ENCODE peak calls at places on chromosomes 3 and 15, in ten cellular contexts. Z is CD4-positive, alpha-beta memory T cell; T is heart right ventricle; B is SJCRH30; V is CD8-positive, alpha-beta memory T cell; L is Caco-2; P is NT2/D1; O is right cardiac atrium; K is fibroblast of lung; C is H9. M is an unnamed sample. For H3K4me1, the result is how much of the 10 kb centered on the place peaks cover.

GRCh38 chr15:58465070-58465469 is 33.3 kb downstream of the LIPC start:
- DNase-seq in T (no peak), O (no peak), K (no peak), C (no peak), V (no peak), L (no peak), B (no peak), P (no peak), Z (no peak), M (no peak)

GRCh38 chr3:187112934-187113793 is 26.1 kb downstream of the RPL39L start:
- DNase-seq in O (no peak), K (peak), Z (peak), C (no peak), P (no peak), T (no peak), B (no peak), L (no peak), V (peak), M (no peak)

GRCh38 chr15:37789881-37790280 is 144.6 kb upstream of the TMCO5A start:
- DNase-seq in T (no peak), K (peak), V (no peak), P (no peak), L (no peak), Z (no peak), B (no peak), O (no peak), C (no peak), M (no peak)

GRCh38 chr3:49924683-49925082 is 4.9 kb downstream of the MON1A start:
- DNase-seq in L (no peak), T (no peak), O (no peak), C (no peak), B (no peak), P (no peak), Z (no peak), V (no peak), K (peak), M (no peak)

GRCh38 chr3:107206141-107206540 is 171.1 kb upstream of the CCDC54 start:
- DNase-seq in O (no peak), C (no peak), T (peak), V (no peak), B (peak), Z (no peak), L (no peak), P (peak), K (peak), M (no peak)

GRCh38 chr3:52468336-52468735 is 12.9 kb downstream of the NISCH start:
- DNase-seq in V (no peak), L (no peak), Z (no peak), P (no peak), O (peak), C (no peak), B (no peak), K (peak), T (no peak), M (peak)

GRCh38 chr3:1330107-1330506 is 237.3 kb downstream of the CNTN6 start:
- DNase-seq in B (no peak), T (no peak), Z (no peak), C (no peak), L (no peak), O (no peak), P (no peak), K (no peak), V (no peak), M (no peak)

GRCh38 chr3:11727207-11727606 is 83.5 kb upstream of the VGLL4 start:
- DNase-seq in K (peak), Z (no peak), P (no peak), L (no peak), O (no peak), C (no peak), V (no peak), B (no peak), T (no peak), M (no peak)

GRCh38 chr15:69576035-69576526 is 123.5 kb downstream of the RPLP1 start:
- DNase-seq in B (peak), T (peak), L (no peak), C (peak), P (no peak), Z (peak), O (peak), K (peak), V (peak), M (peak)

GRCh38 chr3:29721789-29722188 is 440.9 kb downstream of the RBMS3 start:
- DNase-seq in V (no peak), B (no peak), Z (no peak), P (no peak), C (no peak), K (peak), L (no peak), O (no peak), T (no peak), M (no peak)

GRCh38 chr3:8970971-8971589 is 7.8 kb upstream of the RAD18 start:
- DNase-seq in T (peak), K (peak), L (no peak), P (peak), C (no peak), Z (peak), O (no peak), B (peak), V (peak), M (no peak)

GRCh38 chr3:52346623-52347530 is 30.8 kb downstream of the DNAH1 start:
- DNase-seq in L (no peak), K (peak), V (no peak), P (no peak), C (no peak), O (peak), T (peak), B (no peak), Z (no peak), M (peak)

GRCh38 chr3:159892171-159892791 is 96.4 kb upstream of the IL12A start:
- DNase-seq in K (no peak), P (no peak), Z (no peak), B (peak), O (peak), C (no peak), L (no peak), V (no peak), T (peak), M (no peak)

GRCh38 chr3:4362523-4362922 is 59.4 kb downstream of the SETMAR start:
- DNase-seq in O (no peak), P (no peak), B (no peak), L (no peak), C (no peak), K (no peak), Z (no peak), T (no peak), V (no peak), M (no peak)
- H3K4me1 ChIP-seq in O (under half), P (under half), B (under half), L (under half), C (under half), K (under half), Z (under half), T (under half), V (under half), M (under half)

GRCh38 chr3:120432105-120432860 is 18.5 kb downstream of the FSTL1 start:
- DNase-seq in Z (no peak), B (peak), P (peak), K (peak), T (no peak), V (no peak), C (peak), L (peak), O (peak), M (no peak)
- H3K4me1 ChIP-seq in Z (under half), B (under half), P (under half), K (under half), T (half or more), V (under half), C (under half), L (under half), O (under half), M (under half)

DNA sequence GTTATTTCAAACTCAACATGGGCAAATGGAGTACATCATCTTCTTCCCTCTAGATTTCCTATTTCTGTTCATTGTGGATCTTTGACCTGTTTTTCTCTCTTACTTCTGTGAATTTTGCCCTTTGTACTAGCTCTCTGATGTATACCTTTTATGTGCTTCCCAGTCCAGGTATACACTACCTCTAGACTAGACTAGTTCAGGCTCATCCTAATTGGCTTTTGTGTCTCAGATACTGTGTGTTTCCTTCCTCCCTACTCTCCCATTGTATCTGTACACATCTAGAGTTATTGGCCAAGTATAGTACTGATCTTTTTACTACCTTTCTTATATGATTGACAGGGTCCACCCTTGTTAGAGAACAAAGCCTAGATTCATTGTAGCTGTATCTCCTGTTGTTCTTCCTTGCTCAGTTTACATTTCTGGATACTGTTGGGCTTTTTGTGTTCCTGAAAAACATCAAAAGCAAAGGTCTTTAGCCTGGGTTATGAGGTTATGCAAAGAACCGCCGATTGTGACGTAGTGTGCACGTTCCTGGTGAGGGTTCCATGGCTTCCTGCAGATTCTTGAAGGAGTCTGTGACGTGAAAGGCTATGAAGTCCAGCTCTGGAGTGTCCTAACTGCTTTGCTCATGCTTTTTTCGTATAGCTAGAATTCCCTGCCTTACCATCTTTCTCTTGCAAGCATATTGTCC is 167.3 kb downstream of the KLHL25 start:
- DNase-seq in L (no peak), K (no peak), C (no peak), V (no peak), O (no peak), P (no peak), T (no peak), Z (no peak), B (no peak), M (no peak)
- H3K4me1 ChIP-seq in L (under half), K (under half), C (under half), V (under half), O (under half), P (under half), T (half or more), Z (under half), B (under half), M (half or more)

GRCh38 chr15:40451497-40452158 is 10.9 kb downstream of the BAHD1 start:
- DNase-seq in T (no peak), L (no peak), V (no peak), C (no peak), Z (no peak), O (peak), K (no peak), P (no peak), B (no peak), M (no peak)

GRCh38 chr15:40448354-40448753 is 7.6 kb downstream of the BAHD1 start:
- DNase-seq in L (no peak), T (no peak), O (no peak), B (no peak), Z (no peak), P (no peak), C (no peak), K (no peak), V (no peak), M (no peak)

GRCh38 chr15:40449275-40449674 is 8.5 kb downstream of the BAHD1 start:
- DNase-seq in O (no peak), V (no peak), C (no peak), B (no peak), P (no peak), T (no peak), K (no peak), Z (no peak), L (no peak), M (no peak)

GRCh38 chr15:40452296-40453090 is 11.7 kb downstream of the BAHD1 start:
- DNase-seq in T (no peak), P (no peak), Z (no peak), B (no peak), K (no peak), O (peak), C (no peak), V (no peak), L (no peak), M (no peak)

DNA sequence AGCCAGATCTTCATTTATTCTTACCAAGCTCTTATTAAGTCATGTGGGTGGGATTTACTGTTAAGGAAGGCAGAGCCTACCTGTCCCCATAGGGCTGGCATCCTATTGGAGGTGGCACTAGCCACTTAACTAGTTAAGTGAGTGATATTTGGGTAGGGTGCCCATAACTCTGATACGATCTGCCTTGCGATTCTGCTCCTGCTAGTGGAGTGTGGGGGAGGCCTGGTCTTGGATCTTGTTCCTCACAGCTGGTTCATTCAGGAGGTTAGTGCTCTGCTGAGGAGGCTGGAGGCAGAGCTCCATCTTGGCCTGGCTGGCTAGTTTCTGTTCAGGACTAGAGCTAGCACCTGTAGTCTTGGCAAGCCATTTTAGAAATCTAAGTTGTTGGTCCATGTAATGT is 9.3 kb downstream of the BAHD1 start:
- DNase-seq in P (no peak), T (no peak), L (no peak), O (peak), C (no peak), V (no peak), B (no peak), K (no peak), Z (no peak), M (no peak)
- H3K4me1 ChIP-seq in P (under half), T (under half), L (under half), O (under half), C (under half), V (half or more), B (under half), K (under half), Z (half or more), M (under half)

M was measured in left lung.